ENCODE peak calls at places on chromosomes 3 and 15, in six cellular contexts. K is heart left ventricle; E is psoas muscle; Q is tibial artery; W is CD8-positive, alpha-beta T cell; G is fibroblast of pulmonary artery. N is an unnamed sample.

GRCh38 chr3:154062513-154062912 is 58.7 kb upstream of the ARHGEF26 start:
- DNase-seq in K (no peak), E (no peak), Q (no peak), W (no peak), G (no peak), N (no peak)

GRCh38 chr3:153547984-153548383 is 386.0 kb downstream of the RAP2B start:
- DNase-seq in K (no peak), E (no peak), Q (no peak), W (no peak), G (no peak), N (no peak)

GRCh38 chr3:42012378-42012934 is 50.6 kb upstream of the ULK4 start:
- DNase-seq in K (no peak), E (no peak), Q (no peak), W (no peak), G (no peak), N (no peak)

GRCh38 chr3:162738778-162739177 is 1242.2 kb downstream of the OTOL1 start:
- DNase-seq in K (no peak), E (no peak), Q (no peak), W (no peak), G (no peak), N (peak; percentile 18)

GRCh38 chr15:45690581-45691260 is 55.9 kb downstream of the SQOR start:
- DNase-seq in K (no peak), E (no peak), Q (no peak), W (no peak), G (no peak), N (no peak)

GRCh38 chr3:178140491-178140890 is 395.7 kb upstream of the KCNMB2 start:
- DNase-seq in K (no peak), E (no peak), Q (no peak), W (no peak), G (peak; percentile 41), N (peak; percentile 27)

GRCh38 chr15:90956551-90957104 is 1.9 kb downstream of the RCCD1 start:
- DNase-seq in K (peak; percentile 70), E (peak; percentile 81), Q (peak; percentile 57), W (peak; percentile 33), G (peak; percentile 74), N (peak; percentile 44)

GRCh38 chr3:38521391-38521987 is 25.3 kb downstream of the EXOG start:
- DNase-seq in K (no peak), E (no peak), Q (peak; percentile 55), W (peak; percentile 24), G (peak; percentile 85), N (peak; percentile 40)

GRCh38 chr15:39114690-39115378 is 466.0 kb upstream of the THBS1 start:
- DNase-seq in K (no peak), E (no peak), Q (no peak), W (no peak), G (no peak), N (no peak)

GRCh38 chr3:149763565-149763964 is 11.3 kb upstream of the COMMD2 start:
- DNase-seq in K (no peak), E (no peak), Q (no peak), W (no peak), G (no peak), N (no peak)

GRCh38 chr3:131933665-131934064 is 101.1 kb downstream of the CPNE4 start:
- DNase-seq in K (no peak), E (no peak), Q (no peak), W (no peak), G (no peak), N (no peak)

GRCh38 chr3:15629860-15630597 is 28.5 kb downstream of the BTD start:
- DNase-seq in K (peak; percentile 61), E (no peak), Q (peak; percentile 71), W (peak; percentile 34), G (peak; percentile 93), N (peak; percentile 64)

GRCh38 chr3:167895684-167896083 is 160.2 kb downstream of the SERPINI1 start:
- DNase-seq in K (no peak), E (no peak), Q (no peak), W (no peak), G (no peak), N (no peak)

GRCh38 chr3:127177226-127177625 is 15.7 kb upstream of the PRR23E start:
- DNase-seq in K (no peak), E (no peak), Q (no peak), W (no peak), G (peak; percentile 5), N (no peak)

GRCh38 chr15:52802110-52802509 is 12.0 kb upstream of the ONECUT1 start:
- DNase-seq in K (no peak), E (no peak), Q (no peak), W (no peak), G (no peak), N (no peak)

GRCh38 chr3:163939926-163940325 is 1138.4 kb downstream of the SI start:
- DNase-seq in K (no peak), E (no peak), Q (no peak), W (no peak), G (peak; percentile 2), N (peak; percentile 8)

GRCh38 chr3:43994594-43995077 is 247.1 kb upstream of the TOPAZ1 start:
- DNase-seq in K (no peak), E (no peak), Q (no peak), W (no peak), G (no peak), N (no peak)

GRCh38 chr15:78457101-78457500 is 19.1 kb downstream of the IREB2 start:
- DNase-seq in K (no peak), E (no peak), Q (no peak), W (no peak), G (peak; percentile 76), N (peak; percentile 60)

GRCh38 chr3:11282250-11283125 is 10.3 kb downstream of the ATG7 start:
- DNase-seq in K (peak; percentile 57), E (peak; percentile 45), Q (peak; percentile 51), W (no peak), G (peak; percentile 38), N (no peak)

GRCh38 chr3:162586591-162586990 is 1090.0 kb downstream of the OTOL1 start:
- DNase-seq in K (no peak), E (no peak), Q (no peak), W (no peak), G (no peak), N (no peak)

GRCh38 chr3:17157713-17158112 is 273.0 kb downstream of the PLCL2 start:
- DNase-seq in K (no peak), E (no peak), Q (no peak), W (no peak), G (peak; percentile 24), N (no peak)

GRCh38 chr15:92157666-92158298 is 235.9 kb upstream of the ST8SIA2 start:
- DNase-seq in K (no peak), E (no peak), Q (no peak), W (no peak), G (no peak), N (no peak)

GRCh38 chr3:17339233-17339632 is 403.2 kb downstream of the TBC1D5 start:
- DNase-seq in K (no peak), E (no peak), Q (no peak), W (no peak), G (no peak), N (no peak)

GRCh38 chr3:191324936-191325335 is 4.3 kb upstream of the CCDC50 start:
- DNase-seq in K (no peak), E (no peak), Q (no peak), W (no peak), G (no peak), N (no peak)

GRCh38 chr3:31813686-31814085 is 167.4 kb downstream of the OSBPL10 start:
- DNase-seq in K (no peak), E (no peak), Q (no peak), W (no peak), G (no peak), N (no peak)

GRCh38 chr3:142888484-142889262 is at the start of gene PCOLCE2:
- DNase-seq in K (peak; percentile 18), E (peak; percentile 46), Q (peak; percentile 49), W (no peak), G (no peak), N (peak; percentile 25)
- TF ChIP-seq CTCF in K (no peak), E (no peak), Q (no peak), W (no peak), G (no peak), N (no peak)

DNA sequence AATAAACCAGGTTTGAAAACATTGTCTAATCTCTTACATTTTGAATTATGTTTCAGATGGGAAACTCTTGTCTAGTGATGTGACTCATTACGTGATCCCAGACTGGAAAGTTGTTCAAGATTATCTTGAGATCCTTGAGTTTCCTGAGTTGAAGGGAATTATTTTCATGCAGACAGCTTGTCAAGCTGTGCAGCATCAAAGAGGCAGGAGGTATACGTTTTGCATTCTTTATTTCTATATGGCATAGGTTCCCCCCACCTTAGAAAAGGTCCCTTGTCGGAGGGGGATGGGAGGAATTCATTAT is 1.5 kb downstream of the DIS3L start:
- DNase-seq in K (no peak), E (no peak), Q (no peak), W (no peak), G (peak; percentile 39), N (peak; percentile 40)
- H3K4me3 ChIP-seq in K (no peak overlapping the region), E (peak overlapping the region; percentile 86), Q (peak overlapping the region; percentile 71), W (peak overlapping the region; percentile 72), G (peak overlapping the region; percentile 62), N (peak overlapping the region; percentile 65)

GRCh38 chr3:194314669-194315068 is 36.5 kb downstream of the CPN2 start:
- DNase-seq in K (no peak), E (no peak), Q (no peak), W (no peak), G (no peak), N (no peak)

GRCh38 chr3:194316918-194317317 is 34.2 kb downstream of the CPN2 start:
- DNase-seq in K (no peak), E (no peak), Q (no peak), W (no peak), G (no peak), N (no peak)

GRCh38 chr3:194315088-194315964 is 35.8 kb downstream of the CPN2 start:
- DNase-seq in K (peak; percentile 83), E (peak; percentile 88), Q (peak; percentile 79), W (peak; percentile 71), G (peak; percentile 87), N (peak; percentile 80)

GRCh38 chr3:194313642-194314430 is 37.3 kb downstream of the CPN2 start:
- DNase-seq in K (no peak), E (peak; percentile 83), Q (peak; percentile 82), W (no peak), G (peak; percentile 52), N (peak; percentile 53)

GRCh38 chr3:194315965-194316361 is 35.2 kb downstream of the CPN2 start:
- DNase-seq in K (no peak), E (no peak), Q (no peak), W (no peak), G (peak; percentile 66), N (peak; percentile 37)
- TF ChIP-seq CTCF in K (no peak), E (no peak), Q (no peak), W (peak; percentile 42), G (no peak), N (no peak)

DNA sequence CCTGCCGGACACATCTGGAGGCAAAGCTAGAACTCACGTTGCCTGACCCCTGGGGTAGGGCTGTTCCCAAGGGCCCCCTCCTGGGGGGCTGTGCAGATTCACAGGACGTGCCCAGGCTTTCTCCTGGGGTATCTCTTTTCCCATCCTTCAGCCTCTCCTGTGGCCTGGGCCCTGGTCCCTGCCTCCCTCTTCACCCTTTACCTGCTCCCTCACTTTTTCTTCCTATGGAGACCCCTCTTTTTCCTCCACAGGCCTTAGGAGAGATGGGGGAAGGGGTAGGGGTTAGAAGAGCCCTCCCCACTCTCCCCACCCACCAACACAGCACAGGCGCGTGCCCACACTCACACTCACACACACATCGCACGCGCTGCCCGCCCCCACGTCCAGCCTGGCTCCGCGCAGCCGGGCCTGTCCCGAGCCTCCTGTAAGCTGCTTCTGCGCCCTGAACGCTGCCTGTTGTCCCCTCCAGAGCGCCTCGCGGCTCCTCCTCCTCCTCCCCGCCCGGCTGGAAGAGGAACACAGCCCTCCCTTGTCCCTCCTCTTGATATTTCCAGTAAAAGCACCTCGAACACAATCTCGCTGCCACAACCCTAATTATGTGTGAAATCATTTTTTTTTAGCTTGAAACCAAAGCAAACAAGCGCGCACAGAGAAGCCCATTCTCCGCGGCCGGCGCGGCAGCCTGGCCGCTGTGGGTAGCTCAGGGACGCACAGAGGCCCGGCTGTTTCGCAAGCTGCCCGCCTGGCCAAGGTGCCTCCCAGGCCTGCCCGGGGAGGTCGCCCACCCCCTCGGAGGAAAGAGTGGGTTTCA is 33.9 kb upstream of the ACAN start:
- DNase-seq in K (no peak), E (no peak), Q (no peak), W (no peak), G (no peak), N (peak; percentile 12)
- H3K4me3 ChIP-seq in K (no peak overlapping the region), E (no peak overlapping the region), Q (peak overlapping the region; percentile 44), W (no peak overlapping the region), G (no peak overlapping the region), N (peak overlapping the region; percentile 23)

N was measured in astrocyte.